ENCODE peak calls at places on chromosomes 16 and 17, in ten cellular contexts. C is AG04449; L is cardiac fibroblast; K is pancreas; S is activated CD8-positive, alpha-beta T cell treated with anti-CD3 and anti-CD28 coated beads for 36 hours; N is mucosa of descending colon; Y is ascending aorta; V is PC-3; Q is HFF-Myc; D is OCI-LY7. Z is an unnamed sample.

GRCh38 chr17:73798111-73798748 is 154.0 kb upstream of the SDK2 start:
- DNase-seq in C (peak), L (peak), K (peak), S (no peak), N (no peak), Y (no peak), V (peak), Q (peak), D (no peak), Z (no peak)

GRCh38 chr16:14491831-14492529 is 138.1 kb downstream of the PARN start:
- DNase-seq in C (no peak), L (no peak), K (no peak), S (no peak), N (no peak), Y (no peak), V (no peak), Q (no peak), D (no peak), Z (no peak)

GRCh38 chr17:81576621-81577277 is 24.6 kb upstream of the FAAP100 start:
- DNase-seq in C (no peak), L (peak), K (no peak), S (no peak), N (no peak), Y (no peak), V (peak), Q (no peak), D (no peak), Z (no peak)

GRCh38 chr16:86074651-86075487 is 175.9 kb downstream of the IRF8 start:
- DNase-seq in C (no peak), L (no peak), K (no peak), S (no peak), N (no peak), Y (no peak), V (no peak), Q (no peak), D (no peak), Z (no peak)

GRCh38 chr16:65618335-65618734 is 496.5 kb upstream of the CDH11 start:
- DNase-seq in C (no peak), L (no peak), K (no peak), S (no peak), N (no peak), Y (no peak), V (no peak), Q (no peak), D (peak), Z (no peak)

GRCh38 chr17:47310186-47310733 is 13.5 kb upstream of the EFCAB13 start:
- DNase-seq in C (no peak), L (no peak), K (no peak), S (no peak), N (no peak), Y (no peak), V (no peak), Q (no peak), D (no peak), Z (no peak)

GRCh38 chr16:85145734-85146531 is 33.7 kb upstream of the CIBAR2 start:
- DNase-seq in C (no peak), L (no peak), K (no peak), S (no peak), N (no peak), Y (no peak), V (no peak), Q (no peak), D (no peak), Z (no peak)

GRCh38 chr17:82350182-82351030 is 8.6 kb upstream of the TEX19 start:
- DNase-seq in C (no peak), L (no peak), K (no peak), S (peak), N (no peak), Y (no peak), V (no peak), Q (no peak), D (peak), Z (peak)

GRCh38 chr17:50630524-50631194 is 4.0 kb upstream of the ABCC3 start:
- DNase-seq in C (no peak), L (peak), K (peak), S (peak), N (peak), Y (no peak), V (peak), Q (no peak), D (peak), Z (peak)

GRCh38 chr17:81837641-81838040 is 2.8 kb upstream of the PPP1R27 start:
- DNase-seq in C (no peak), L (no peak), K (no peak), S (no peak), N (no peak), Y (no peak), V (no peak), Q (peak), D (no peak), Z (no peak)

GRCh38 chr17:17757391-17757791 is 76.1 kb downstream of the RAI1 start:
- DNase-seq in C (no peak), L (no peak), K (no peak), S (peak), N (no peak), Y (no peak), V (no peak), Q (no peak), D (peak), Z (no peak)

GRCh38 chr17:43881758-43882505 is 25.4 kb downstream of the MPP2 start:
- DNase-seq in C (no peak), L (no peak), K (no peak), S (no peak), N (no peak), Y (no peak), V (no peak), Q (no peak), D (no peak), Z (no peak)

GRCh38 chr17:28523186-28523585 is 17.0 kb downstream of the FOXN1 start:
- DNase-seq in C (no peak), L (no peak), K (no peak), S (no peak), N (peak), Y (no peak), V (no peak), Q (no peak), D (no peak), Z (no peak)

GRCh38 chr16:86626966-86627365 is 48.6 kb downstream of the FOXL1 start:
- DNase-seq in C (no peak), L (peak), K (no peak), S (no peak), N (no peak), Y (no peak), V (peak), Q (no peak), D (no peak), Z (no peak)

GRCh38 chr17:42107597-42108576 is 4.6 kb downstream of the DHX58 start:
- DNase-seq in C (no peak), L (no peak), K (peak), S (peak), N (peak), Y (no peak), V (no peak), Q (peak), D (peak), Z (peak)

GRCh38 chr17:75933836-75934235 is 7.0 kb downstream of the FBF1 start:
- DNase-seq in C (no peak), L (no peak), K (no peak), S (no peak), N (no peak), Y (no peak), V (no peak), Q (no peak), D (no peak), Z (no peak)

GRCh38 chr17:1703063-1703462 is 7.1 kb downstream of the TLCD2 start:
- DNase-seq in C (no peak), L (peak), K (no peak), S (no peak), N (no peak), Y (no peak), V (no peak), Q (no peak), D (no peak), Z (no peak)

GRCh38 chr17:204427-205175 is 23.2 kb upstream of the DOC2B start:
- DNase-seq in C (no peak), L (no peak), K (no peak), S (no peak), N (no peak), Y (no peak), V (no peak), Q (no peak), D (no peak), Z (no peak)

GRCh38 chr17:28338056-28338768 is 2.7 kb downstream of the TNFAIP1 start:
- DNase-seq in C (no peak), L (peak), K (no peak), S (no peak), N (no peak), Y (no peak), V (peak), Q (peak), D (no peak), Z (no peak)

GRCh38 chr17:19713462-19713861 is 2.9 kb downstream of the SLC47A2 start:
- DNase-seq in C (no peak), L (no peak), K (no peak), S (no peak), N (no peak), Y (no peak), V (peak), Q (no peak), D (no peak), Z (no peak)

GRCh38 chr16:84582958-84583516 is 34.8 kb downstream of the COTL1 start:
- DNase-seq in C (peak), L (peak), K (no peak), S (no peak), N (no peak), Y (no peak), V (no peak), Q (no peak), D (no peak), Z (no peak)

GRCh38 chr17:63445571-63446217 is 412 bp downstream of the CYB561 start:
- DNase-seq in C (no peak), L (no peak), K (peak), S (peak), N (peak), Y (no peak), V (peak), Q (no peak), D (no peak), Z (peak)

GRCh38 chr17:280216-280615 is 72.4 kb downstream of the RPH3AL start:
- DNase-seq in C (no peak), L (no peak), K (peak), S (no peak), N (no peak), Y (no peak), V (no peak), Q (no peak), D (no peak), Z (no peak)

GRCh38 chr17:53924530-53925455 is 102.1 kb downstream of the KIF2B start:
- DNase-seq in C (no peak), L (no peak), K (no peak), S (no peak), N (no peak), Y (no peak), V (no peak), Q (no peak), D (no peak), Z (no peak)

GRCh38 chr16:50765246-50765645 is 23.4 kb downstream of the CYLD start:
- DNase-seq in C (no peak), L (no peak), K (no peak), S (no peak), N (no peak), Y (no peak), V (no peak), Q (no peak), D (no peak), Z (no peak)

GRCh38 chr16:59121411-59121810 is 387.3 kb upstream of the GOT2 start:
- DNase-seq in C (no peak), L (no peak), K (no peak), S (no peak), N (no peak), Y (no peak), V (no peak), Q (no peak), D (no peak), Z (no peak)

GRCh38 chr17:48351916-48352332 is 78.1 kb downstream of the SKAP1 start:
- DNase-seq in C (no peak), L (peak), K (no peak), S (no peak), N (no peak), Y (no peak), V (peak), Q (peak), D (peak), Z (peak)

GRCh38 chr17:48626470-48627241 is 498 bp upstream of the HOXB9 start:
- DNase-seq in C (no peak), L (no peak), K (no peak), S (peak), N (peak), Y (no peak), V (peak), Q (no peak), D (no peak), Z (no peak)

GRCh38 chr17:37493249-37494027 is 3.7 kb downstream of the DUSP14 start:
- DNase-seq in C (peak), L (peak), K (no peak), S (no peak), N (no peak), Y (no peak), V (peak), Q (no peak), D (no peak), Z (no peak)

GRCh38 chr16:85082553-85083050 is 29.7 kb downstream of the CIBAR2 start:
- DNase-seq in C (no peak), L (no peak), K (no peak), S (no peak), N (no peak), Y (no peak), V (no peak), Q (no peak), D (no peak), Z (no peak)

DNA sequence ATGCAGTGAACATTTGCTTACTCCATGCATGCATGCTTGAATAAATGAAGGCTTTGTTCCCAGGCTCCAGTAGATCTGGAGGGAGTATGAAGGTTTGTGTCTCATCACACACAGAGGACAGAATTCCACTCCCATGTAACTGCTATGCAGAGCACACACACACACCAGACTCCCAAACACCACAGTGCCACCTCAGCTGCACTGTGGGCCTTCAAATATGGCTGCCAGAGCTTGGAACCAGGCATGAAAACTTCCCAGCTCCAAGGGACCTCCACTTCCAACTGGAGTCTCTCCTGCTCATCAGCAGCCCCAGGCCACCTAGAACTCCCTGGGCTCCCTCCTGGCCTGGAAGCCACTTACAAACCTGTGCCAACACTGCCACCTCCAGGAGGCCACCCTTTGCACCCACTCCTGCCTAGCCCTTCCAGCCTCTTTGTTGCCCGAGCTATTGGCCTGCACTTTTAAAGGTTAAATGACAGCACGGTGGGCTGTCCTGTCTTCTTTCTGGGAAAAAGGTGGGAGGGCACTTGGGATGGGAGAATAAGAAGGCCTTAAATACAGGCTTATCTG is 151.2 kb downstream of the ZNF423 start:
- DNase-seq in C (no peak), L (peak), K (no peak), S (peak), N (no peak), Y (no peak), V (no peak), Q (no peak), D (peak), Z (no peak)
- TF ChIP-seq CTCF in C (no peak), L (no peak), K (no peak), S (no peak), N (no peak), Y (no peak), V (no peak), Q (no peak), D (peak), Z (peak)

DNA sequence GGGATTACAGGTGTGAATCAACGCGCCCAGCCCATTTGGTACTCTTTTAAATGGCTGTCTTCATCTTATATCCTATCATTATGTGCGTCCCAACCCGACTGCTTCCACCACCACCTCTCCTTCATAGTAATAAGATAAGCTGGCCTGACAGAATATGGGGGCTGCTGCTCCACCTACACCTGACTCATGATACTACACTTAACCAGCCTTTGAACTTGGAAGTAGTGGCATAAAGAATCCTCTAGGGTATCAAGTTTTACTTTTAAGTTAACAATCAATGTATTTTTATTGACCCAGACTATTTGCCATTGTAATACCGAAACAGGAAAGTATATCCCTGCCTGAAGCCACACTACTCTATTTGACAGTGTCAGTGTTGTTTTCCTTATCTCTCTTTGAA is 18.8 kb downstream of the PDZD9 start:
- DNase-seq in C (no peak), L (no peak), K (no peak), S (no peak), N (no peak), Y (no peak), V (no peak), Q (no peak), D (no peak), Z (no peak)
- TF ChIP-seq CTCF in C (no peak), L (no peak), K (no peak), S (no peak), N (no peak), Y (no peak), V (peak), Q (no peak), D (no peak), Z (no peak)

GRCh38 chr17:4897785-4898184 is 1.6 kb upstream of the C17orf107 start:
- DNase-seq in C (no peak), L (no peak), K (no peak), S (no peak), N (no peak), Y (no peak), V (no peak), Q (no peak), D (no peak), Z (no peak)

GRCh38 chr17:4897198-4897657 is 2.1 kb upstream of the C17orf107 start:
- DNase-seq in C (no peak), L (no peak), K (no peak), S (no peak), N (peak), Y (no peak), V (no peak), Q (no peak), D (no peak), Z (no peak)

GRCh38 chr17:4895121-4895520 is 4.2 kb upstream of the C17orf107 start:
- DNase-seq in C (no peak), L (no peak), K (no peak), S (no peak), N (no peak), Y (no peak), V (no peak), Q (no peak), D (no peak), Z (no peak)

GRCh38 chr17:4895676-4896331 is 3.5 kb upstream of the C17orf107 start:
- DNase-seq in C (no peak), L (no peak), K (no peak), S (no peak), N (peak), Y (no peak), V (no peak), Q (no peak), D (no peak), Z (no peak)

DNA sequence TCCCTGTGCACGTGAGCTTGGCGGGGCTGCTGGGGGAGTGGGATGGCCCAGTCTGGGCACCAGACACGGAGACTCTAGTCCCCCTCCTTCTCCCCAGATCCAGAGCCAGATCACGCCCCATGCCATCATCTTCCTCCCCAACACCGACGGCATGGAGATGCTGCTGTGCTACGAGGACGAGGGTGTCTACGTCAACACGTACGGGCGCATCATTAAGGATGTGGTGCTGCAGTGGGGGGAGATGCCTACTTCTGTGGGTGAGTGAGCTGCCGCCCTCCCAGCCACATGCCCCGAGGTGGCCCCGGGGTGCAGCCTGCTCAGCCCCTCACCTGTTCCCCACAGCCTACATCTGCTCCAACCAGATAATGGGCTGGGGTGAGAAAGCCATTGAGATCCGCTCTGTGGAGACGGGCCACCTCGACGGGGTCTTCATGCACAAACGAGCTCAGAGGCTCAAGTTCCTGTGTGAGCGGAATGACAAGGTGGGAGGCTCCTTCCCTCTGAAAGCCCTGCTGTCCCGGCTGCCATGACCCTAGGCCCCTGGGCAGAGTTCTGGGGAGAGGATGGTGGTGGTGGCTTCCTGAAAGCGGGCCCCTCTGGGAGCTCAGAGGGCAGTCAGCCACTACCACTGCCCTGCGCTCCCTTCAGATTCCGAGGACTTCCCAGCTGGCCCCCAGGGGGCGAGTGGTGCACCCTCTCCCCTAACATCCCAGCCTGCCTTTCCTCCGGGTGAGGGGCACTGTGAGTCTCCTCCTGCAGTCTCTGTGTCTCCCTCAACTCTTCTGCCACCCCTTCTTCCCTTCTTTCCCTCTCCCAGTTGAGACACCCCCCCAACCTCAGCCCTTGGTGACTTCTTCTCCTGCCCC is 2.8 kb upstream of the C17orf107 start:
- DNase-seq in C (no peak), L (no peak), K (no peak), S (no peak), N (peak), Y (no peak), V (no peak), Q (no peak), D (no peak), Z (no peak)
- TF ChIP-seq CTCF in C (no peak), L (no peak), K (no peak), S (no peak), N (no peak), Y (no peak), V (no peak), Q (no peak), D (no peak), Z (no peak)

DNA sequence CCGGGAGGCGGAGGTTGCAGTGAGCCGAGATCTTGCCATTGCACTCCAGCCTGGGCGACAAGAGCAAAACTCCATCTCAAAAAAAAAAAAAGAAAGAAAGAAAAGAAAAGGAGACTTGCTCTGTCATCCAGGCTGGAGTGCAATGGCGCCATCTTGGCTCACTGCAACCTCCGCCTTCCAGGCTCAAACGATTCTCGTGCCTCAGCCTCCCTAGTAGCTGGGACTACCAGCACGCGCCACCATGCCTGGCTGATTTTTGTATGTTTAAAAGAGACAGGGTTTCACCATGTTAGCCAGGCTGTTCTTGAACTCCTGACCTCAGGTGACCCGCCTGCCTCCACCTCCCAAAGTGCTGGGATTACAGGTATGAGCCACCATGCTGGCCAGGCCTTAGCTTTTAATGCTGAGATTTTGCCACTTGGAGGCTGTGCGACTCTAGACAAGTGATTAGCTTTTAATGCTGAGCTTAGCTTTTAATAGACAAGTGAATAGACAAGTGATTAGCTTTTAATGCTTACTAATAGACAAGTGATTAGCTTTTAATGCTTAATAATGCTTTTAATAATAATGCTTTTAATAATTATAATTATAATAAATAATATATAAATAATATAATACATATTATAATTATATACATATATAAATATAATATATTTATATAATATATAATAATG is 9.6 kb downstream of the LDAF1 start:
- DNase-seq in C (no peak), L (no peak), K (no peak), S (peak), N (no peak), Y (no peak), V (no peak), Q (no peak), D (peak), Z (no peak)
- TF ChIP-seq CTCF in C (no peak), L (no peak), K (no peak), S (no peak), N (no peak), Y (no peak), V (no peak), Q (no peak), D (no peak), Z (no peak)

Z was measured in GM13977.